ENCODE peak calls at places on chromosomes 2 and 18, in eight cellular contexts. One of them, this sample, is unnamed.

GRCh38 chr2:218745559-218746469 is 35.2 kb downstream of the TTLL4 start:
- DNase-seq in cardiac muscle cell: no peak
- DNase-seq in small intestine: no peak
- DNase-seq in brain microvascular endothelial cell: peak
- DNase-seq in RWPE2: no peak
- DNase-seq in A549: no peak
- DNase-seq in adrenal gland: peak
- DNase-seq in colonic mucosa: no peak
- DNase-seq in this sample: no peak

GRCh38 chr2:177313162-177313781 is 48.7 kb upstream of the NFE2L2 start:
- DNase-seq in small intestine: no peak
- DNase-seq in RWPE2: no peak
- DNase-seq in cardiac muscle cell: no peak
- DNase-seq in brain microvascular endothelial cell: no peak
- DNase-seq in colonic mucosa: no peak
- DNase-seq in adrenal gland: no peak
- DNase-seq in A549: no peak
- DNase-seq in this sample: no peak

GRCh38 chr2:30253873-30254691 is 22.7 kb downstream of the LBH start:
- DNase-seq in cardiac muscle cell: no peak
- DNase-seq in A549: no peak
- DNase-seq in brain microvascular endothelial cell: no peak
- DNase-seq in RWPE2: no peak
- DNase-seq in adrenal gland: no peak
- DNase-seq in small intestine: no peak
- DNase-seq in colonic mucosa: no peak
- DNase-seq in this sample: no peak

GRCh38 chr2:72118386-72118785 is 29.3 kb downstream of the CYP26B1 start:
- DNase-seq in RWPE2: no peak
- DNase-seq in adrenal gland: no peak
- DNase-seq in colonic mucosa: peak
- DNase-seq in small intestine: no peak
- DNase-seq in brain microvascular endothelial cell: no peak
- DNase-seq in cardiac muscle cell: no peak
- DNase-seq in A549: no peak
- DNase-seq in this sample: no peak

GRCh38 chr2:23642516-23642915 is 257.5 kb downstream of the KLHL29 start:
- DNase-seq in RWPE2: no peak
- DNase-seq in small intestine: no peak
- DNase-seq in A549: no peak
- DNase-seq in adrenal gland: no peak
- DNase-seq in cardiac muscle cell: no peak
- DNase-seq in colonic mucosa: no peak
- DNase-seq in brain microvascular endothelial cell: no peak
- DNase-seq in this sample: no peak

GRCh38 chr2:43057742-43058706 is 168.4 kb downstream of the ZFP36L2 start:
- DNase-seq in colonic mucosa: no peak
- DNase-seq in RWPE2: no peak
- DNase-seq in brain microvascular endothelial cell: no peak
- DNase-seq in adrenal gland: no peak
- DNase-seq in cardiac muscle cell: no peak
- DNase-seq in small intestine: no peak
- DNase-seq in A549: no peak
- DNase-seq in this sample: no peak

GRCh38 chr18:79770501-79770815 is 27.3 kb upstream of the KCNG2 start:
- DNase-seq in colonic mucosa: no peak
- DNase-seq in cardiac muscle cell: no peak
- DNase-seq in adrenal gland: no peak
- DNase-seq in small intestine: no peak
- DNase-seq in A549: no peak
- DNase-seq in RWPE2: peak
- DNase-seq in brain microvascular endothelial cell: no peak
- DNase-seq in this sample: peak

GRCh38 chr2:39511786-39512433 is 74.8 kb upstream of the MAP4K3 start:
- DNase-seq in brain microvascular endothelial cell: no peak
- DNase-seq in cardiac muscle cell: no peak
- DNase-seq in colonic mucosa: peak
- DNase-seq in A549: no peak
- DNase-seq in adrenal gland: no peak
- DNase-seq in small intestine: peak
- DNase-seq in RWPE2: no peak
- DNase-seq in this sample: no peak

GRCh38 chr2:237256845-237257244 is 157.1 kb downstream of the COL6A3 start:
- DNase-seq in adrenal gland: no peak
- DNase-seq in cardiac muscle cell: no peak
- DNase-seq in A549: no peak
- DNase-seq in small intestine: no peak
- DNase-seq in RWPE2: no peak
- DNase-seq in colonic mucosa: no peak
- DNase-seq in brain microvascular endothelial cell: peak
- DNase-seq in this sample: no peak

GRCh38 chr2:189304360-189304759 is 124.8 kb upstream of the COL5A2 start:
- DNase-seq in colonic mucosa: no peak
- DNase-seq in cardiac muscle cell: no peak
- DNase-seq in RWPE2: no peak
- DNase-seq in brain microvascular endothelial cell: no peak
- DNase-seq in A549: no peak
- DNase-seq in small intestine: no peak
- DNase-seq in adrenal gland: no peak
- DNase-seq in this sample: no peak

GRCh38 chr2:150575861-150576260 is 88.4 kb upstream of the RND3 start:
- DNase-seq in adrenal gland: no peak
- DNase-seq in brain microvascular endothelial cell: no peak
- DNase-seq in colonic mucosa: no peak
- DNase-seq in RWPE2: no peak
- DNase-seq in cardiac muscle cell: no peak
- DNase-seq in A549: no peak
- DNase-seq in small intestine: no peak
- DNase-seq in this sample: no peak

GRCh38 chr2:6525371-6525770 is 340.3 kb downstream of the CMPK2 start:
- DNase-seq in brain microvascular endothelial cell: no peak
- DNase-seq in RWPE2: no peak
- DNase-seq in adrenal gland: no peak
- DNase-seq in colonic mucosa: no peak
- DNase-seq in small intestine: no peak
- DNase-seq in cardiac muscle cell: peak
- DNase-seq in A549: no peak
- DNase-seq in this sample: no peak

GRCh38 chr2:8120979-8121825 is 560.7 kb upstream of the ID2 start:
- DNase-seq in RWPE2: no peak
- DNase-seq in small intestine: no peak
- DNase-seq in A549: no peak
- DNase-seq in cardiac muscle cell: no peak
- DNase-seq in adrenal gland: no peak
- DNase-seq in colonic mucosa: no peak
- DNase-seq in brain microvascular endothelial cell: no peak
- DNase-seq in this sample: no peak

GRCh38 chr2:175057078-175057685 is 52.0 kb upstream of the CHN1 start:
- DNase-seq in brain microvascular endothelial cell: no peak
- DNase-seq in adrenal gland: no peak
- DNase-seq in A549: no peak
- DNase-seq in colonic mucosa: no peak
- DNase-seq in RWPE2: no peak
- DNase-seq in cardiac muscle cell: no peak
- DNase-seq in small intestine: no peak
- DNase-seq in this sample: no peak

GRCh38 chr2:119225084-119225864 is 1.6 kb downstream of the STEAP3 start:
- DNase-seq in RWPE2: no peak
- DNase-seq in colonic mucosa: peak
- DNase-seq in brain microvascular endothelial cell: no peak
- DNase-seq in adrenal gland: no peak
- DNase-seq in A549: peak
- DNase-seq in cardiac muscle cell: no peak
- DNase-seq in small intestine: peak
- DNase-seq in this sample: no peak

GRCh38 chr2:61182059-61182383 is 20.0 kb downstream of the C2orf74 start:
- DNase-seq in RWPE2: no peak
- DNase-seq in colonic mucosa: no peak
- DNase-seq in cardiac muscle cell: no peak
- DNase-seq in small intestine: no peak
- DNase-seq in adrenal gland: no peak
- DNase-seq in brain microvascular endothelial cell: no peak
- DNase-seq in A549: no peak
- DNase-seq in this sample: no peak

GRCh38 chr2:171807130-171807529 is 86.9 kb downstream of the SLC25A12 start:
- DNase-seq in adrenal gland: no peak
- DNase-seq in cardiac muscle cell: no peak
- DNase-seq in brain microvascular endothelial cell: peak
- DNase-seq in small intestine: no peak
- DNase-seq in RWPE2: no peak
- DNase-seq in colonic mucosa: no peak
- DNase-seq in A549: no peak
- DNase-seq in this sample: no peak

GRCh38 chr18:67608171-67608570 is 91.7 kb upstream of the DSEL start:
- DNase-seq in cardiac muscle cell: no peak
- DNase-seq in brain microvascular endothelial cell: no peak
- DNase-seq in A549: no peak
- DNase-seq in adrenal gland: no peak
- DNase-seq in small intestine: no peak
- DNase-seq in RWPE2: no peak
- DNase-seq in colonic mucosa: no peak
- DNase-seq in this sample: no peak

GRCh38 chr2:81734981-81735380 is 1430.4 kb upstream of the LRRTM1 start:
- DNase-seq in colonic mucosa: no peak
- DNase-seq in brain microvascular endothelial cell: no peak
- DNase-seq in RWPE2: no peak
- DNase-seq in A549: no peak
- DNase-seq in small intestine: no peak
- DNase-seq in adrenal gland: no peak
- DNase-seq in cardiac muscle cell: no peak
- DNase-seq in this sample: no peak
- H3K27ac ChIP-seq in colonic mucosa: no peak
- H3K27ac ChIP-seq in brain microvascular endothelial cell: no peak
- H3K27ac ChIP-seq in RWPE2: no peak
- H3K27ac ChIP-seq in A549: no peak
- H3K27ac ChIP-seq in small intestine: no peak
- H3K27ac ChIP-seq in adrenal gland: no peak
- H3K27ac ChIP-seq in cardiac muscle cell: no peak
- H3K27ac ChIP-seq in this sample: no peak

DNA sequence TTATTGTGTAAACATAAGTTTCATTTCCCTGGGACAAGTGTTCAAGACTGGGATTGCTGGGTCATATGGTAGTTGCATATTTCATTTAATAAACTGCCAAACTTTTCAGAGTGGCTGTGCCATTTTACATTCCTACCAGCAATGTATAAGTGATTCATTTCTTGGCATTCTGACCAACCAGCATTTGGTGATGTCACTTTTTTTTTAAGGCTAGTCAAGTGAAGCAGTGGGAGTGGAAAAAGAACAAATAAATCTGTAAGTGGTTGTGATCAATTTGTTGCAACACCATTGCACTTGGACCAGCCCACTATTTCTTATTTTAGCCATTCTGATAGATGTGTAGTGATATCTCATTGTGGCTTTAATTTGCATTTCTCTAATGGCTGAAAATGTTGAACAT is 5.1 kb upstream of the CHCHD5 start:
- DNase-seq in colonic mucosa: no peak
- DNase-seq in adrenal gland: no peak
- DNase-seq in RWPE2: no peak
- DNase-seq in small intestine: peak
- DNase-seq in brain microvascular endothelial cell: peak
- DNase-seq in cardiac muscle cell: no peak
- DNase-seq in A549: no peak
- DNase-seq in this sample: no peak
- H3K27ac ChIP-seq in colonic mucosa: no peak
- H3K27ac ChIP-seq in adrenal gland: no peak
- H3K27ac ChIP-seq in RWPE2: no peak
- H3K27ac ChIP-seq in small intestine: no peak
- H3K27ac ChIP-seq in brain microvascular endothelial cell: no peak
- H3K27ac ChIP-seq in cardiac muscle cell: no peak
- H3K27ac ChIP-seq in A549: no peak
- H3K27ac ChIP-seq in this sample: no peak

GRCh38 chr2:36423172-36423571 is 67.6 kb downstream of the CRIM1 start:
- DNase-seq in cardiac muscle cell: no peak
- DNase-seq in adrenal gland: no peak
- DNase-seq in RWPE2: no peak
- DNase-seq in A549: no peak
- DNase-seq in colonic mucosa: peak
- DNase-seq in brain microvascular endothelial cell: no peak
- DNase-seq in small intestine: peak
- DNase-seq in this sample: no peak

GRCh38 chr2:36415623-36416022 is 60.0 kb downstream of the CRIM1 start:
- DNase-seq in adrenal gland: no peak
- DNase-seq in small intestine: no peak
- DNase-seq in A549: no peak
- DNase-seq in RWPE2: no peak
- DNase-seq in cardiac muscle cell: no peak
- DNase-seq in colonic mucosa: no peak
- DNase-seq in brain microvascular endothelial cell: no peak
- DNase-seq in this sample: no peak

GRCh38 chr2:36416370-36417165 is 61.0 kb downstream of the CRIM1 start:
- DNase-seq in adrenal gland: no peak
- DNase-seq in cardiac muscle cell: no peak
- DNase-seq in A549: no peak
- DNase-seq in brain microvascular endothelial cell: no peak
- DNase-seq in colonic mucosa: peak
- DNase-seq in small intestine: peak
- DNase-seq in RWPE2: no peak
- DNase-seq in this sample: no peak

GRCh38 chr2:36423619-36424120 is 68.1 kb downstream of the CRIM1 start:
- DNase-seq in colonic mucosa: no peak
- DNase-seq in small intestine: no peak
- DNase-seq in RWPE2: no peak
- DNase-seq in cardiac muscle cell: no peak
- DNase-seq in A549: no peak
- DNase-seq in brain microvascular endothelial cell: no peak
- DNase-seq in adrenal gland: no peak
- DNase-seq in this sample: no peak

GRCh38 chr2:36420569-36421164 is 65.1 kb downstream of the CRIM1 start:
- DNase-seq in brain microvascular endothelial cell: no peak
- DNase-seq in RWPE2: no peak
- DNase-seq in small intestine: no peak
- DNase-seq in A549: no peak
- DNase-seq in adrenal gland: no peak
- DNase-seq in colonic mucosa: no peak
- DNase-seq in cardiac muscle cell: no peak
- DNase-seq in this sample: no peak
- H3K27ac ChIP-seq in brain microvascular endothelial cell: no peak
- H3K27ac ChIP-seq in RWPE2: no peak
- H3K27ac ChIP-seq in small intestine: peak
- H3K27ac ChIP-seq in A549: peak
- H3K27ac ChIP-seq in adrenal gland: no peak
- H3K27ac ChIP-seq in colonic mucosa: no peak
- H3K27ac ChIP-seq in cardiac muscle cell: no peak
- H3K27ac ChIP-seq in this sample: no peak

DNA sequence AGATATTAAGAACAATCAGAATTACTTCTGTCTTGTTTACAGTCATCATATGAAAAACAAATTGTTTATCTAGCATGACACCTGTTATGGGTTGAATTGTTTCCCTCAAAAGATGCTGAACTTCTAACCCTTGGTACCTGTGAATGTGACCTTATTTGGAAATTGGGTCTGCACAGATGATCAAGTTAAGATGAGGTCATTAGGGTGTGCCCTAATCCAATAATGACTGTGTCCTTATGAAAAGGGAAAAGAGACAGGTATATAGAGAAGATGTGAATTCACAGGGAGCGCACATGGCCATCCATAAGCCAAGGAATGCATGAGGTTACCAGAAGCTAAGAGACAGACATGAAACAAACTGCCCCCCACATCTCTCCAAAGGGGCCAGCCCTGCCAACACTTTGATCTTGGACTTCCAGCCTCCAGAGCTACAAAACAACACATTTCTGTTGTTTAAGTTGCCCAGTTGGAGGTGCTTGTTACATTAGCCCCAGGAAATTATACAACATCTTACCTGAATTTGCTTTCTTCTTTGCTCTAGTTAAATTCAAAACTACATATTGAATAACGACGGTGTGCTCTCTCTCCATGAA is 2.3 kb upstream of the HPCAL1 start:
- DNase-seq in A549: no peak
- DNase-seq in colonic mucosa: no peak
- DNase-seq in adrenal gland: no peak
- DNase-seq in brain microvascular endothelial cell: no peak
- DNase-seq in cardiac muscle cell: no peak
- DNase-seq in small intestine: peak
- DNase-seq in RWPE2: no peak
- DNase-seq in this sample: no peak
- H3K27ac ChIP-seq in A549: peak
- H3K27ac ChIP-seq in colonic mucosa: no peak
- H3K27ac ChIP-seq in adrenal gland: no peak
- H3K27ac ChIP-seq in brain microvascular endothelial cell: no peak
- H3K27ac ChIP-seq in cardiac muscle cell: no peak
- H3K27ac ChIP-seq in small intestine: peak
- H3K27ac ChIP-seq in RWPE2: no peak
- H3K27ac ChIP-seq in this sample: no peak